ENCODE peak calls at places on chromosome 16, in ten cellular contexts. C is Panc1; Q is T47D; L is PC-9; W is naive B cell; T is adrenal gland; M is NCI-H1436 treated with DMSO at 0.1 percent for 48 hours; F is mesenchymal stem cell; O is stimulated activated CD4-positive, alpha-beta T cell treated with anti-CD3 and anti-CD28 coated beads, TNF-alpha, amount 100 ng/mL, for 48 hours; G is NCI-H69. E is an unnamed sample.

GRCh38 chr16:66610111-66610820 is 5.8 kb downstream of the CMTM3 start:
- DNase-seq in C (no peak), Q (no peak), L (no peak), W (no peak), T (no peak), M (no peak), F (no peak), O (no peak), G (no peak), E (no peak)

GRCh38 chr16:66740533-66740932 is 10.9 kb downstream of the DYNC1LI2 start:
- DNase-seq in C (no peak), Q (no peak), L (no peak), W (no peak), T (no peak), M (no peak), F (peak; percentile 24), O (no peak), G (peak; percentile 52), E (peak; percentile 29)

GRCh38 chr16:22372882-22373661 is 1.3 kb downstream of the CDR2 start:
- DNase-seq in C (no peak), Q (no peak), L (no peak), W (no peak), T (no peak), M (no peak), F (peak; percentile 20), O (no peak), G (peak; percentile 30), E (no peak)

GRCh38 chr16:88393571-88393970 is 10.8 kb downstream of the ZNF469 start:
- DNase-seq in C (no peak), Q (no peak), L (no peak), W (no peak), T (no peak), M (no peak), F (no peak), O (no peak), G (no peak), E (no peak)

GRCh38 chr16:1237990-1238389 is 2.5 kb upstream of the TPSAB1 start:
- DNase-seq in C (no peak), Q (no peak), L (no peak), W (no peak), T (no peak), M (no peak), F (no peak), O (no peak), G (no peak), E (no peak)

GRCh38 chr16:70730944-70731343 is 45.1 kb upstream of the MTSS2 start:
- DNase-seq in C (no peak), Q (no peak), L (no peak), W (no peak), T (no peak), M (no peak), F (no peak), O (no peak), G (no peak), E (no peak)

GRCh38 chr16:85598141-85598540 is 15.0 kb upstream of the GSE1 start:
- DNase-seq in C (no peak), Q (no peak), L (no peak), W (no peak), T (no peak), M (no peak), F (no peak), O (no peak), G (no peak), E (no peak)

GRCh38 chr16:71912483-71912882 is 17.2 kb downstream of the IST1 start:
- DNase-seq in C (no peak), Q (no peak), L (no peak), W (no peak), T (no peak), M (no peak), F (no peak), O (no peak), G (no peak), E (no peak)

GRCh38 chr16:72952404-72953301 is 95.3 kb downstream of the ZFHX3 start:
- DNase-seq in C (no peak), Q (peak; percentile 60), L (peak; percentile 43), W (no peak), T (peak; percentile 54), M (no peak), F (peak; percentile 64), O (no peak), G (no peak), E (no peak)

GRCh38 chr16:31538199-31538598 is 10.5 kb downstream of the AHSP start:
- DNase-seq in C (no peak), Q (no peak), L (no peak), W (no peak), T (no peak), M (no peak), F (no peak), O (no peak), G (no peak), E (no peak)

GRCh38 chr16:12458591-12459400 is 344.9 kb downstream of the CPPED1 start:
- DNase-seq in C (no peak), Q (no peak), L (no peak), W (peak; percentile 16), T (peak; percentile 22), M (no peak), F (no peak), O (no peak), G (no peak), E (no peak)

GRCh38 chr16:22220076-22220453 is 14.0 kb downstream of the EEF2K start:
- DNase-seq in C (no peak), Q (no peak), L (no peak), W (no peak), T (no peak), M (no peak), F (peak; percentile 61), O (no peak), G (no peak), E (no peak)

GRCh38 chr16:73065617-73066313 is 17.8 kb upstream of the ZFHX3 start:
- DNase-seq in C (no peak), Q (no peak), L (no peak), W (no peak), T (no peak), M (no peak), F (peak; percentile 34), O (no peak), G (no peak), E (no peak)

GRCh38 chr16:76371441-76371840 is 94.2 kb downstream of the CNTNAP4 start:
- DNase-seq in C (no peak), Q (no peak), L (no peak), W (no peak), T (no peak), M (no peak), F (no peak), O (no peak), G (no peak), E (no peak)

GRCh38 chr16:71700822-71701221 is 23.7 kb downstream of the PHLPP2 start:
- DNase-seq in C (no peak), Q (no peak), L (no peak), W (no peak), T (no peak), M (no peak), F (no peak), O (no peak), G (no peak), E (no peak)

GRCh38 chr16:80899804-80900592 is 95.6 kb upstream of the CDYL2 start:
- DNase-seq in C (no peak), Q (peak; percentile 85), L (no peak), W (no peak), T (peak; percentile 50), M (no peak), F (no peak), O (no peak), G (peak; percentile 5), E (peak; percentile 48)

GRCh38 chr16:53952215-53953208 is 248.6 kb downstream of the FTO start:
- DNase-seq in C (no peak), Q (no peak), L (no peak), W (no peak), T (no peak), M (no peak), F (peak; percentile 66), O (no peak), G (peak; percentile 16), E (no peak)

GRCh38 chr16:89584768-89585549 is 9.4 kb downstream of the CPNE7 start:
- DNase-seq in C (no peak), Q (no peak), L (no peak), W (no peak), T (no peak), M (no peak), F (no peak), O (no peak), G (no peak), E (no peak)

E was measured in Calu3.